ENCODE peak calls at places on chromosomes 4 and X, in five cellular contexts. W, H, K, B and I are unnamed samples.

GRCh38 chrX:68832516-68833447 is 4.0 kb downstream of the EFNB1 start:
- DNase-seq in B (no peak), H (no peak), W (no peak), K (no peak), I (no peak)

GRCh38 chrX:16712116-16712824 is at the start of gene CTPS2:
- DNase-seq in B (peak; percentile 55), H (peak; percentile 38), K (peak; percentile 30), W (peak; percentile 21), I (peak; percentile 61)

GRCh38 chr4:182494103-182494502 is 250.9 kb downstream of the TENM3 start:
- DNase-seq in B (no peak), K (no peak), W (no peak), H (no peak), I (no peak)

GRCh38 chrX:135707880-135708279 is 5.6 kb upstream of the CT45A1 start:
- DNase-seq in B (no peak), H (peak; percentile 10), W (no peak), K (no peak), I (peak; percentile 16)

GRCh38 chrX:109793191-109793590 is 60.1 kb upstream of the ACSL4 start:
- DNase-seq in H (no peak), K (no peak), B (no peak), W (no peak), I (no peak)

GRCh38 chr4:75672461-75673026 is 667 bp downstream of the G3BP2 start:
- DNase-seq in H (peak; percentile 78), K (peak; percentile 78), W (peak; percentile 69), B (peak; percentile 40), I (peak; percentile 64)

GRCh38 chrX:119989905-119990408 is 46.4 kb upstream of the NKAP start:
- DNase-seq in H (no peak), B (no peak), W (no peak), K (no peak), I (no peak)

GRCh38 chr4:128565565-128566186 is 243.8 kb upstream of the JADE1 start:
- DNase-seq in K (no peak), H (no peak), B (peak; percentile 15), W (no peak), I (peak; percentile 40)

GRCh38 chrX:1249101-1249887 is 19.3 kb upstream of the CSF2RA start:
- DNase-seq in B (no peak), K (peak; percentile 35), W (no peak), H (peak; percentile 61), I (peak; percentile 83)

GRCh38 chrX:15127010-15127409 is 142.9 kb downstream of the ASB9 start:
- DNase-seq in B (no peak), H (no peak), K (no peak), W (no peak), I (no peak)

GRCh38 chr4:147891476-147892115 is 159.7 kb downstream of the ARHGAP10 start:
- DNase-seq in K (no peak), W (no peak), B (no peak), H (no peak), I (no peak)

GRCh38 chr4:48315728-48316630 is 25.4 kb upstream of the SLAIN2 start:
- DNase-seq in K (no peak), W (no peak), H (no peak), B (peak; percentile 63), I (peak; percentile 72)

GRCh38 chr4:151296227-151296626 is 19.3 kb downstream of the PRSS48 start:
- DNase-seq in B (no peak), K (no peak), H (no peak), W (no peak), I (no peak)

GRCh38 chrX:116961872-116962582 is 499.3 kb upstream of the CT83 start:
- DNase-seq in B (peak; percentile 0), H (no peak), K (no peak), W (no peak), I (peak; percentile 1)

GRCh38 chrX:39721570-39722279 is 376.0 kb downstream of the BCOR start:
- DNase-seq in W (no peak), H (no peak), B (peak; percentile 61), K (no peak), I (peak; percentile 65)

GRCh38 chr4:48944252-48944651 is 37.7 kb upstream of the OCIAD2 start:
- DNase-seq in B (no peak), K (no peak), H (no peak), W (no peak), I (peak; percentile 15)

GRCh38 chrX:74458738-74459137 is 37.4 kb downstream of the SLC16A2 start:
- DNase-seq in B (peak; percentile 58), K (no peak), W (no peak), H (no peak), I (peak; percentile 79)

GRCh38 chr4:80112236-80112635 is 39.2 kb upstream of the ANTXR2 start:
- DNase-seq in B (peak; percentile 95), K (no peak), W (no peak), H (no peak), I (peak; percentile 43)